ENCODE peak calls at places on chromosomes 16 and 17, in five cellular contexts. V is dermis microvascular lymphatic vessel endothelial cell, M is mucosa of gallbladder, D is AG09309, R is RCC 7860. E is an unnamed sample.

GRCh38 chr17:15007001-15007400 is 258.1 kb downstream of the PMP22 start:
- DNase-seq in V (no peak), D (no peak), R (no peak), M (no peak), E (no peak)

GRCh38 chr17:35875439-35876139 is 4.6 kb downstream of the CCL5 start:
- DNase-seq in D (no peak), R (no peak), V (no peak), M (no peak), E (no peak)

GRCh38 chr17:4003131-4003500 is 38.9 kb upstream of the ATP2A3 start:
- DNase-seq in D (no peak), M (no peak), R (no peak), V (no peak), E (no peak)

GRCh38 chr17:17693955-17694228 is 12.6 kb downstream of the RAI1 start:
- DNase-seq in D (no peak), M (no peak), V (no peak), R (no peak), E (no peak)

GRCh38 chr16:27259710-27260109 is 8.9 kb downstream of the NSMCE1 start:
- DNase-seq in M (no peak), V (no peak), R (no peak), D (no peak), E (no peak)

GRCh38 chr17:83194189-83194565 is 114.8 kb downstream of the METRNL start:
- DNase-seq in M (no peak), V (no peak), D (no peak), R (no peak), E (no peak)

GRCh38 chr17:1709971-1710806 is at the start of gene TLCD2:
- DNase-seq in R (no peak), D (peak), M (peak), V (no peak), E (no peak)

GRCh38 chr16:85554114-85554790 is 58.9 kb upstream of the GSE1 start:
- DNase-seq in R (peak), D (no peak), V (no peak), M (peak), E (peak)

GRCh38 chr17:47277921-47278320 is 24.3 kb downstream of the ITGB3 start:
- DNase-seq in R (no peak), M (no peak), D (no peak), V (no peak), E (no peak)

GRCh38 chr17:8785547-8786412 is 13.4 kb downstream of the MFSD6L start:
- DNase-seq in M (peak), V (peak), R (no peak), D (peak), E (peak)

GRCh38 chr17:35372846-35373531 is 432 bp downstream of the SLFN11 start:
- DNase-seq in V (no peak), M (no peak), D (no peak), R (no peak), E (peak)

GRCh38 chr17:77645441-77646430 is 312.8 kb upstream of the TNRC6C start:
- DNase-seq in R (no peak), V (no peak), D (peak), M (no peak), E (no peak)

GRCh38 chr16:82655315-82655714 is 28.5 kb downstream of the CDH13 start:
- DNase-seq in R (peak), D (peak), V (no peak), M (peak), E (no peak)

E was measured in RPMI8226.